ENCODE peak calls at places on chromosomes 1 and 21, in eight cellular contexts. L, G, W, V, E, H, M and K are unnamed samples.

GRCh38 chr1:232732344-232732910 is 72.8 kb upstream of the MAP10 start:
- DNase-seq in L (no peak), G (no peak), W (no peak), V (no peak), E (no peak), H (no peak), M (no peak), K (no peak)

GRCh38 chr1:179016694-179017382 is 8.9 kb upstream of the FAM20B start:
- DNase-seq in L (no peak), G (peak; percentile 11), W (peak; percentile 90), V (peak; percentile 97), E (peak; percentile 97), H (peak; percentile 98), M (no peak), K (peak; percentile 47)

GRCh38 chr1:167196185-167196584 is 24.5 kb upstream of the POU2F1 start:
- DNase-seq in L (no peak), G (no peak), W (no peak), V (peak; percentile 75), E (no peak), H (peak; percentile 20), M (no peak), K (no peak)

GRCh38 chr1:24742090-24742938 is 2.9 kb upstream of the CLIC4 start:
- DNase-seq in L (peak; percentile 82), G (peak; percentile 26), W (peak; percentile 88), V (peak; percentile 93), E (peak; percentile 63), H (peak; percentile 75), M (no peak), K (no peak)

GRCh38 chr21:40340357-40340756 is 473.1 kb downstream of the PCP4 start:
- DNase-seq in L (no peak), G (no peak), W (no peak), V (no peak), E (no peak), H (no peak), M (no peak), K (no peak)

GRCh38 chr21:34517039-34517438 is 5.0 kb upstream of the KCNE1 start:
- DNase-seq in L (peak; percentile 28), G (no peak), W (no peak), V (no peak), E (no peak), H (no peak), M (no peak), K (no peak)

GRCh38 chr1:234967121-234967520 is 161.5 kb downstream of the TOMM20 start:
- DNase-seq in L (no peak), G (no peak), W (no peak), V (no peak), E (no peak), H (no peak), M (no peak), K (no peak)

GRCh38 chr1:245169391-245169790 is 14.6 kb downstream of the KIF26B start:
- DNase-seq in L (no peak), G (no peak), W (no peak), V (peak; percentile 16), E (no peak), H (no peak), M (no peak), K (no peak)

GRCh38 chr21:33848252-33848953 is 67.2 kb downstream of the ATP5PO start:
- DNase-seq in L (no peak), G (no peak), W (peak; percentile 87), V (peak; percentile 70), E (peak; percentile 22), H (no peak), M (no peak), K (no peak)

GRCh38 chr1:119935373-119935772 is 39.1 kb upstream of the ADAM30 start:
- DNase-seq in L (no peak), G (no peak), W (no peak), V (no peak), E (no peak), H (no peak), M (no peak), K (no peak)

GRCh38 chr1:81432089-81432488 is 368.6 kb upstream of the ADGRL2 start:
- DNase-seq in L (no peak), G (no peak), W (no peak), V (no peak), E (no peak), H (peak; percentile 6), M (no peak), K (no peak)

GRCh38 chr1:15736035-15736665 is at the start of gene SLC25A34:
- DNase-seq in L (peak; percentile 56), G (no peak), W (peak; percentile 22), V (no peak), E (peak; percentile 93), H (no peak), M (no peak), K (no peak)

GRCh38 chr1:225519166-225519863 is 91.5 kb upstream of the LBR start:
- DNase-seq in L (peak; percentile 83), G (no peak), W (no peak), V (no peak), E (peak; percentile 15), H (peak; percentile 29), M (no peak), K (no peak)

GRCh38 chr1:24619376-24619775 is 23.7 kb upstream of the SRRM1 start:
- DNase-seq in L (no peak), G (no peak), W (no peak), V (no peak), E (no peak), H (no peak), M (no peak), K (no peak)

GRCh38 chr1:108860190-108860907 is 3.5 kb upstream of the AKNAD1 start:
- DNase-seq in L (no peak), G (no peak), W (no peak), V (no peak), E (no peak), H (no peak), M (no peak), K (no peak)

GRCh38 chr1:80542231-80542630 is 1258.5 kb upstream of the ADGRL2 start:
- DNase-seq in L (no peak), G (no peak), W (no peak), V (no peak), E (no peak), H (peak; percentile 79), M (no peak), K (no peak)

GRCh38 chr1:59693431-59693830 is 121.3 kb upstream of the HOOK1 start:
- DNase-seq in L (no peak), G (no peak), W (no peak), V (no peak), E (no peak), H (no peak), M (no peak), K (no peak)

GRCh38 chr1:111142358-111142975 is 2.4 kb downstream of the CEPT1 start:
- DNase-seq in L (peak; percentile 7), G (no peak), W (no peak), V (no peak), E (no peak), H (no peak), M (no peak), K (no peak)

GRCh38 chr1:42319128-42319851 is 15.7 kb downstream of the FOXJ3 start:
- DNase-seq in L (no peak), G (no peak), W (no peak), V (peak; percentile 34), E (no peak), H (peak; percentile 45), M (no peak), K (no peak)

GRCh38 chr1:201941420-201942128 is 4.8 kb downstream of the LMOD1 start:
- DNase-seq in L (peak; percentile 97), G (no peak), W (no peak), V (no peak), E (no peak), H (no peak), M (no peak), K (no peak)

GRCh38 chr1:168932539-168932938 is 174.0 kb upstream of the ATP1B1 start:
- DNase-seq in L (no peak), G (no peak), W (no peak), V (no peak), E (no peak), H (peak; percentile 62), M (no peak), K (no peak)

GRCh38 chr21:45363921-45364463 is 41.0 kb upstream of the COL18A1 start:
- DNase-seq in L (no peak), G (no peak), W (peak; percentile 98), V (peak; percentile 97), E (peak; percentile 66), H (peak; percentile 100), M (no peak), K (no peak)

GRCh38 chr1:72623299-72623708 is 341.0 kb upstream of the NEGR1 start:
- DNase-seq in L (peak; percentile 81), G (peak; percentile 2), W (peak; percentile 32), V (peak; percentile 3), E (no peak), H (peak; percentile 64), M (no peak), K (peak; percentile 7)

GRCh38 chr1:192809286-192810252 is 730 bp downstream of the RGS2 start:
- DNase-seq in L (peak; percentile 60), G (no peak), W (no peak), V (peak; percentile 59), E (peak; percentile 46), H (peak; percentile 70), M (no peak), K (peak; percentile 9)

GRCh38 chr21:42513985-42514882 is 582 bp downstream of the SLC37A1 start:
- DNase-seq in L (peak; percentile 88), G (no peak), W (peak; percentile 63), V (peak; percentile 43), E (peak; percentile 74), H (no peak), M (no peak), K (peak; percentile 50)

GRCh38 chr1:246519514-246519913 is 12.4 kb upstream of the SMYD3 start:
- DNase-seq in L (no peak), G (no peak), W (no peak), V (no peak), E (no peak), H (no peak), M (no peak), K (no peak)

GRCh38 chr1:229310833-229311232 is 32.0 kb downstream of the CCSAP start:
- DNase-seq in L (no peak), G (no peak), W (no peak), V (no peak), E (no peak), H (peak; percentile 24), M (no peak), K (no peak)

GRCh38 chr1:98046031-98046641 is 125.3 kb upstream of the DPYD start:
- DNase-seq in L (peak; percentile 63), G (no peak), W (no peak), V (peak; percentile 65), E (no peak), H (peak; percentile 46), M (no peak), K (peak; percentile 30)

GRCh38 chr1:72892461-72892860 is 610.1 kb upstream of the NEGR1 start:
- DNase-seq in L (no peak), G (no peak), W (no peak), V (peak; percentile 2), E (no peak), H (peak; percentile 64), M (no peak), K (no peak)

GRCh38 chr21:43866659-43867331 is 1.8 kb downstream of the AGPAT3 start:
- DNase-seq in L (no peak), G (no peak), W (no peak), V (no peak), E (peak; percentile 82), H (no peak), M (peak; percentile 54), K (peak; percentile 77)